ENCODE peak calls at places on chromosomes 2 and 18, in four cellular contexts. One of them, this sample, is unnamed.

GRCh38 chr2:30266705-30267104 is 35.4 kb downstream of the LBH start:
- DNase-seq in HepG2: no peak
- DNase-seq in HCT116: no peak
- DNase-seq in K562: no peak
- DNase-seq in this sample: no peak

GRCh38 chr2:38997784-38998183 is 108.1 kb downstream of the ARHGEF33 start:
- DNase-seq in K562: no peak
- DNase-seq in HepG2: peak; percentile 14
- DNase-seq in HCT116: no peak
- DNase-seq in this sample: no peak

GRCh38 chr2:220932041-220932440 is 640.1 kb downstream of the EPHA4 start:
- DNase-seq in K562: no peak
- DNase-seq in HCT116: no peak
- DNase-seq in HepG2: no peak
- DNase-seq in this sample: no peak

GRCh38 chr2:11919953-11920352 is 173.5 kb downstream of the LPIN1 start:
- DNase-seq in HCT116: no peak
- DNase-seq in HepG2: no peak
- DNase-seq in K562: no peak
- DNase-seq in this sample: no peak

GRCh38 chr18:48294894-48295585 is 114.1 kb downstream of the ZBTB7C start:
- DNase-seq in K562: no peak
- DNase-seq in HepG2: no peak
- DNase-seq in HCT116: no peak
- DNase-seq in this sample: no peak

GRCh38 chr18:37847544-37847943 is 281.9 kb upstream of the CELF4 start:
- DNase-seq in HCT116: no peak
- DNase-seq in HepG2: no peak
- DNase-seq in K562: no peak
- DNase-seq in this sample: no peak

GRCh38 chr2:105287692-105288091 is 41.8 kb downstream of the TGFBRAP1 start:
- DNase-seq in K562: peak; percentile 55
- DNase-seq in HCT116: peak; percentile 16
- DNase-seq in HepG2: peak; percentile 21
- DNase-seq in this sample: peak; percentile 8

GRCh38 chr2:62215306-62216064 is 19.6 kb downstream of the B3GNT2 start:
- DNase-seq in HCT116: no peak
- DNase-seq in HepG2: no peak
- DNase-seq in K562: peak; percentile 68
- DNase-seq in this sample: no peak

GRCh38 chr2:116877944-116878343 is 936.5 kb upstream of the DDX18 start:
- DNase-seq in K562: no peak
- DNase-seq in HCT116: no peak
- DNase-seq in HepG2: no peak
- DNase-seq in this sample: no peak

GRCh38 chr2:77488141-77488540 is 34.0 kb downstream of the LRRTM4 start:
- DNase-seq in K562: no peak
- DNase-seq in HepG2: no peak
- DNase-seq in HCT116: no peak
- DNase-seq in this sample: no peak

GRCh38 chr2:156319811-156320490 is 12.6 kb downstream of the NR4A2 start:
- DNase-seq in HCT116: no peak
- DNase-seq in K562: peak; percentile 64
- DNase-seq in HepG2: no peak
- DNase-seq in this sample: no peak

GRCh38 chr2:6788614-6789013 is 77.1 kb downstream of the CMPK2 start:
- DNase-seq in HCT116: no peak
- DNase-seq in K562: no peak
- DNase-seq in HepG2: no peak
- DNase-seq in this sample: no peak

GRCh38 chr2:196123679-196124373 is 47.6 kb downstream of the STK17B start:
- DNase-seq in K562: peak; percentile 67
- DNase-seq in HCT116: no peak
- DNase-seq in HepG2: no peak
- DNase-seq in this sample: no peak

DNA sequence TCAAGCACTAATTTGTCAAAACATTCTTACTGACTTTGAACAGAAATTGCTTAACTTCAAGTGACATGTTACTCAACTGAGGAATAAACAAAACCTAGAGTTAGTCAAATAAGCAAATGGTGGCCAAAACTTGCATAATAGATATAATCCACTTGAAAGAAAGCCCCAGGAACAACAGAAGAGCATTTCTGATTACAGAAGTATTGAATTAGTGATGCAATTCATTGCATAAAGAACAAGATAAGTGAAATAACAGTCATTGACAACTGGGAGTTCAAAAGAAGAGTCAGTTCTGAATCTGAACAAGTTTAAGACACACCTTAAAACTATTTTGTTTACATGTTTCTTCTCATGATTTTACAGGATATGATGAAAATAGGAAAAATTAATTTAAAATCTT is 30.8 kb downstream of the COBLL1 start:
- DNase-seq in HepG2: peak; percentile 96
- DNase-seq in HCT116: no peak
- DNase-seq in K562: no peak
- DNase-seq in this sample: no peak
- TF ChIP-seq TCF7L2 in HepG2: peak; percentile 92
- TF ChIP-seq TCF7L2 in HCT116: no peak
- TF ChIP-seq TCF7L2 in K562: no peak
- TF ChIP-seq TCF7L2 in this sample: no peak

GRCh38 chr2:158381978-158382377 is 74.6 kb downstream of the CCDC148 start:
- DNase-seq in K562: no peak
- DNase-seq in HepG2: no peak
- DNase-seq in HCT116: no peak
- DNase-seq in this sample: no peak
- TF ChIP-seq CTCF in K562: no peak
- TF ChIP-seq CTCF in HepG2: no peak
- TF ChIP-seq CTCF in HCT116: no peak
- TF ChIP-seq CTCF in this sample: no peak

GRCh38 chr2:176139170-176139611 is 9.7 kb downstream of the HOXD8 start:
- DNase-seq in HCT116: no peak
- DNase-seq in HepG2: no peak
- DNase-seq in K562: no peak
- DNase-seq in this sample: no peak

GRCh38 chr2:176137883-176138282 is 8.4 kb downstream of the HOXD8 start:
- DNase-seq in HCT116: no peak
- DNase-seq in HepG2: peak; percentile 33
- DNase-seq in K562: no peak
- DNase-seq in this sample: no peak

GRCh38 chr2:176138526-176139169 is 9.1 kb downstream of the HOXD8 start:
- DNase-seq in HCT116: no peak
- DNase-seq in K562: no peak
- DNase-seq in HepG2: no peak
- DNase-seq in this sample: no peak

GRCh38 chr2:176136375-176137248 is 7.1 kb downstream of the HOXD8 start:
- DNase-seq in K562: no peak
- DNase-seq in HCT116: no peak
- DNase-seq in HepG2: no peak
- DNase-seq in this sample: no peak

DNA sequence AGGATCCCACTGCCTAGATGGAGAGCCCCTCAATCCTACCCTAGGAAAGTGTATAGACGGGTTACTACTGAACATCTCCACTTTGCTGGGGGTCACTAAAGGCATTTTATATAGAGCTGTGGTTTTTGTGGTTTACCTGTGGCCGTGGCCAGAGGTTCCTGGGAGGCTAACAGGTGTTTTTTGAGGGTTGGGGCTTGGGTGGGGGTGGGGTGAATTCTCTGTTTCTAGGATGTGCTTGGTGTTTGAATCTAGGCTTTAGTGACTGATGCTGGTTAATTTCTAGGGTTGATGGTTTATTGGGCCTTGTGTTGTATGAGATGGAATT is 7.7 kb downstream of the HOXD8 start:
- DNase-seq in K562: no peak
- DNase-seq in HepG2: no peak
- DNase-seq in HCT116: no peak
- DNase-seq in this sample: no peak
- TF ChIP-seq REST in K562: no peak
- TF ChIP-seq REST in HepG2: no peak
- TF ChIP-seq REST in HCT116: no peak
- TF ChIP-seq REST in this sample: no peak

GRCh38 chr2:128198666-128199065 is 107.7 kb downstream of the UGGT1 start:
- DNase-seq in K562: no peak
- DNase-seq in HepG2: no peak
- DNase-seq in HCT116: no peak
- DNase-seq in this sample: no peak

GRCh38 chr2:128197059-128197458 is 106.1 kb downstream of the UGGT1 start:
- DNase-seq in K562: no peak
- DNase-seq in HCT116: no peak
- DNase-seq in HepG2: no peak
- DNase-seq in this sample: no peak

GRCh38 chr2:128195435-128195984 is 104.5 kb downstream of the UGGT1 start:
- DNase-seq in HCT116: no peak
- DNase-seq in HepG2: peak; percentile 96
- DNase-seq in K562: no peak
- DNase-seq in this sample: no peak

GRCh38 chr2:128199141-128199540 is 108.1 kb downstream of the UGGT1 start:
- DNase-seq in HCT116: no peak
- DNase-seq in HepG2: no peak
- DNase-seq in K562: no peak
- DNase-seq in this sample: no peak

DNA sequence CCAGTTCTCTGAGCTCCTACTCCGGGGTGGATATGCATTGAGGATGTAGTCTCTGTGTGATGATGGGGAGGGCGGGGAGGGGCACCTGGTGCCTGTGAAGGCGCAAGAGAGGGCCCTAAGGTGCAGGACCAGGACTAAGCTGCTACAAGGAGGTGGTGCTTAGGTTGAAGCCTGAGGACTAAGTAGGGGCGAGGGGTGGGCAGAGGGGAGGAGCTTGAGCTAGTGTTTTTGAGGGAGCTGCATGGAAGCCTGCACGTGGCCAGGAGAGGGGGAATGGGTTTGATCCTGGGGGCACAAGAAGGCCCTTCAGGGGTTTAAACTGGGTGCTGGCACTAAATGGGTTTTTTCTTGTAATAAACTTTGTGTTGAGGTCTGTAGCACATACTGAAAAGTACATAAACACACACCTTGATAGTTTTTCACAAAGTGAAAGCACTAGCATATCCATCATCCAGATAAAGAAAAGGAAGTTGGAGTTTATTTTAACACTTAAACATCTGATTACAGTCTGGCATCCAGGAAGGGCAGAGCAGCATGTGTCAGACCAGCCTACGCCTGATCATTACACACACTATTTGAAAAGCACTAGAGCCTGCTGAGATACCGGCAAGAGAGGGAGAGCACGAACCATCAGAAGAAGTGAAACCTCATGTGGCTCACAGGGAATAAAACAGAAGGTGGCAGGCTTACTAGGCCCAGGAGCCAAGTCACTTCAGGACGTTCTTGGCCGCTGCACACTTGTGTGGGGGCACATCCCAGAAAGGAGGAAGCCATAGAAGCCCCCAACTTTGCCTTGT is 105.2 kb downstream of the UGGT1 start:
- DNase-seq in HCT116: no peak
- DNase-seq in HepG2: peak; percentile 47
- DNase-seq in K562: no peak
- DNase-seq in this sample: no peak
- TF ChIP-seq TCF7L2 in HCT116: no peak
- TF ChIP-seq TCF7L2 in HepG2: no peak
- TF ChIP-seq TCF7L2 in K562: no peak
- TF ChIP-seq TCF7L2 in this sample: no peak

DNA sequence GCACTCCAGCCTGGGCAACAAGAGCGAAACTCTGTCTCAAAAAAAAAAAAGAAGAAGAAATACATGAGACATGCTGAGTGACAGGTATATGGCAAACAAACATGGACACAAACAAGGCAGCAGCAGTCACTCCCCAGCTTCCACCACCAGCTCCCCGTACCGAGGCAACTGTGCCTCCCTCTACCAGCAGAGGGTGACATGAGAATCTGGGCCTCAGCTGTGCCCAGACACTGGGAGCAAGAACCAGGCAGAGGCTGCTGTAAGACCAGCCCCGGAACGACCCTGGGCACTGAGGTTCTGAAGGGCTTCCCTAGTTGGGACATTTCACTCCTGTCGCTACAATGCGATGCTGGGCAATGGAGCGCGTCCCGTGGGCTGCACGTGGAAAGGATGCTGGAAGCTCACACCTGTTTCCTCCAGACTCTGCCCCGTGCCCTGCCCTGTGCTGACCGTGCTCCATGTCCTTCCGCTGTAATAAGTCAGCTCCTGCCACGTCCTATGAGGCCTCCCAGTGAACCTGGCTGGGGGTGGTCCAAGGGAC is 37.1 kb downstream of the BOK start:
- DNase-seq in HCT116: no peak
- DNase-seq in HepG2: peak; percentile 49
- DNase-seq in K562: no peak
- DNase-seq in this sample: no peak
- TF ChIP-seq CTCF in HCT116: no peak
- TF ChIP-seq CTCF in HepG2: peak; percentile 67
- TF ChIP-seq CTCF in K562: no peak
- TF ChIP-seq CTCF in this sample: no peak